ENCODE peak calls at places on chromosomes 7 and 10, in six cellular contexts. Y is IMR-90, T is mesendoderm, S is neuronal stem cell, L is H9, F is H1. D is an unnamed sample.

GRCh38 chr10:30434273-30435067 is 486 bp downstream of the MAP3K8 start:
- DNase-seq in Y (peak; percentile 74), T (peak; percentile 83), S (peak; percentile 45), L (peak; percentile 72), F (peak; percentile 78), D (peak; percentile 95)

GRCh38 chr10:75038335-75038734 is 73.1 kb upstream of the SAMD8 start:
- DNase-seq in Y (peak; percentile 76), T (no peak), S (no peak), L (no peak), F (no peak), D (peak; percentile 19)

GRCh38 chr7:134777908-134778580 is 1.4 kb upstream of the CALD1 start:
- DNase-seq in Y (no peak), T (no peak), S (no peak), L (no peak), F (no peak), D (peak; percentile 59)

GRCh38 chr10:57946833-57947232 is 320.9 kb downstream of the IPMK start:
- DNase-seq in Y (no peak), T (no peak), S (no peak), L (no peak), F (no peak), D (no peak)

GRCh38 chr7:21746949-21747348 is 198.8 kb downstream of the CDCA7L start:
- DNase-seq in Y (no peak), T (no peak), S (no peak), L (no peak), F (no peak), D (no peak)

GRCh38 chr7:44885394-44886317 is at the start of gene PURB:
- DNase-seq in Y (peak; percentile 98), T (peak; percentile 96), S (peak; percentile 93), L (peak; percentile 93), F (peak; percentile 94), D (peak; percentile 99)

GRCh38 chr10:122139627-122140151 is 131.4 kb upstream of the BTBD16 start:
- DNase-seq in Y (no peak), T (peak; percentile 82), S (no peak), L (no peak), F (no peak), D (peak; percentile 47)

GRCh38 chr10:132507956-132508490 is 29.6 kb upstream of the INPP5A start:
- DNase-seq in Y (no peak), T (no peak), S (no peak), L (peak; percentile 14), F (no peak), D (no peak)

GRCh38 chr10:72753760-72754231 is 61.9 kb downstream of the MCU start:
- DNase-seq in Y (no peak), T (peak; percentile 58), S (no peak), L (peak; percentile 39), F (no peak), D (no peak)

GRCh38 chr7:48090095-48090805 is 1.2 kb downstream of the UPP1 start:
- DNase-seq in Y (peak; percentile 34), T (peak; percentile 48), S (peak; percentile 50), L (peak; percentile 46), F (peak; percentile 58), D (peak; percentile 78)

GRCh38 chr7:44177570-44178131 is 11.6 kb downstream of the GCK start:
- DNase-seq in Y (peak; percentile 52), T (peak; percentile 41), S (no peak), L (peak; percentile 27), F (no peak), D (peak; percentile 26)

GRCh38 chr10:29408847-29409240 is 120.0 kb downstream of the LYZL1 start:
- DNase-seq in Y (no peak), T (no peak), S (no peak), L (no peak), F (no peak), D (no peak)

GRCh38 chr7:121286742-121287699 is 41.8 kb upstream of the WNT16 start:
- DNase-seq in Y (peak; percentile 53), T (no peak), S (no peak), L (no peak), F (no peak), D (no peak)

GRCh38 chr10:111098679-111099437 is 22.0 kb downstream of the ADRA2A start:
- DNase-seq in Y (no peak), T (no peak), S (no peak), L (no peak), F (no peak), D (no peak)

GRCh38 chr10:121137533-121137932 is 286.4 kb downstream of the WDR11 start:
- DNase-seq in Y (no peak), T (no peak), S (no peak), L (no peak), F (no peak), D (no peak)

GRCh38 chr10:68489919-68490318 is 18.1 kb upstream of the DNA2 start:
- DNase-seq in Y (no peak), T (no peak), S (no peak), L (no peak), F (no peak), D (no peak)

GRCh38 chr7:118104812-118105441 is 79.0 kb upstream of the LSM8 start:
- DNase-seq in Y (peak; percentile 40), T (peak; percentile 40), S (no peak), L (no peak), F (no peak), D (peak; percentile 38)

GRCh38 chr7:104627516-104627915 is 299.1 kb downstream of the LHFPL3 start:
- DNase-seq in Y (peak; percentile 9), T (peak; percentile 47), S (peak; percentile 47), L (peak; percentile 40), F (peak; percentile 58), D (no peak)

GRCh38 chr7:96303686-96304443 is 18.0 kb downstream of the SLC25A13 start:
- DNase-seq in Y (peak; percentile 74), T (no peak), S (no peak), L (no peak), F (no peak), D (peak; percentile 80)
- H3K9ac ChIP-seq in Y (no peak overlapping the region), T (no peak overlapping the region), S (no peak overlapping the region), L (no peak overlapping the region), F (no peak overlapping the region), D (no peak overlapping the region)

GRCh38 chr7:100897772-100898454 is 2.2 kb upstream of the ACHE start:
- DNase-seq in Y (no peak), T (no peak), S (no peak), L (no peak), F (no peak), D (no peak)

GRCh38 chr7:100900978-100901377 is 5.3 kb upstream of the ACHE start:
- DNase-seq in Y (no peak), T (no peak), S (no peak), L (no peak), F (no peak), D (no peak)

GRCh38 chr7:100901921-100902332 is 6.2 kb upstream of the ACHE start:
- DNase-seq in Y (no peak), T (no peak), S (no peak), L (no peak), F (no peak), D (no peak)

GRCh38 chr7:100897111-100897608 is 1.5 kb upstream of the ACHE start:
- DNase-seq in Y (no peak), T (peak; percentile 49), S (no peak), L (peak; percentile 64), F (peak; percentile 78), D (no peak)

DNA sequence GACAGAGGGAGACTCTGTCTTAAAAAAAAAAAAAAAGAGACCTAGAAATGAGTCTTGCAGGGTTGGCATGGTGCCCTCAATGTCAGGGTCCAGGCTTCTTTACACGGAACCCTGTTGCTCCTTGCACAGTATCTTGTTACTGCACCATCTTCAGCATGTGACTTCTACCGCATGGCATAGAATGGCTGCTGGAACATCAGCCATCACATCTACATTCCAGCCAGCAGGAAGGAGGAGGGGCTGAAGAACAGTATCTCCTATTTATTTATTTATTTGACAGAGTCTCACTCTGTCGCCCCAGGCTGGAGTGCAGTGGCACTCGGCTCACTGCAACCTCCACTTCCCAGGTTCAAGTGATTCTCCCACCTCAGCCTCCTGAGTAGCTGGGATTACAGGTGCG is 3.7 kb upstream of the ACHE start:
- DNase-seq in Y (no peak), T (no peak), S (no peak), L (no peak), F (no peak), D (no peak)
- H2BK15ac ChIP-seq in Y (no peak overlapping the region), T (no peak overlapping the region), S (no peak overlapping the region), L (no peak overlapping the region), F (no peak overlapping the region), D (no peak overlapping the region)

DNA sequence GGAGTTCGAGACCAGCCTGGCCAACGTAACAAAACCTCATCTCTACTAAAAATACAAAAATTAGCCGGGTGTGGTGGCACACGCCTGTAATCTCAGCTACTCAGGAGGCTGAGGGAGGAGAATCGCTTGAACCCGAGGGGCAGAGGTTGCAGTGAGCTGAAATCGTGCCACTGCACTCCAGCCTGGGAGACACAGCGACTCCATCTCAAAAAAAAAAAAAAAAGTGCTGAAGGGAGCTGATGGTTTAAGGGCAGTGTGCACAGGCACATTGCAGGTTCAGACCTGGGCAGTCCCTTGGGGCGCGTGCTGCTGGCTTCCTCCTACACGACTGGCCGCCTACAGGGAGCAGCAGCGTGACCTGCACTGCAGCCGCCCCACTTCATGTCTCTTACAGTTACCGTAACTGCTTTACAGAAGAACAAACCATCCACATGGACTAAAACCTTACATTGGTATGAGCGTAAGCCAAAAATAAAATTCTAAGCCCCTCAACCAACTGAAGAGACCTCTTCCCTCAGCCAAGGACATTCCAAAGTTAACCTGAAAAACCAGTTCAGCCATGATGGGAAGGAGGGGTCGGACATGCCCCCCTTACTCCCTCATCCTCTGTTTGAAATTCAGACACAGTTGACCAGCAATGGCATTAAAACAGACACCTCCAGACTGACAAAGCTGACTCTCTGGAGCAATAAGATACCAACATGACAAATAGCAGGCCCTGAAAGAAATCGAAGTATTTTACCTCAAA is 262.2 kb downstream of the ZMYND11 start:
- DNase-seq in Y (no peak), T (peak; percentile 69), S (no peak), L (no peak), F (no peak), D (no peak)
- H2BK120ac ChIP-seq in Y (no peak overlapping the region), T (peak overlapping the region; percentile 95), S (no peak overlapping the region), L (no peak overlapping the region), F (no peak overlapping the region), D (no peak overlapping the region)

GRCh38 chr7:2738110-2738509 is 50.1 kb downstream of the AMZ1 start:
- DNase-seq in Y (no peak), T (no peak), S (no peak), L (peak; percentile 12), F (no peak), D (no peak)
- H3K9ac ChIP-seq in Y (no peak overlapping the region), T (no peak overlapping the region), S (no peak overlapping the region), L (no peak overlapping the region), F (no peak overlapping the region), D (peak overlapping the region; percentile 24)

D was measured in mesenchymal stem cell.